ENCODE peak calls at places on chromosomes 1 and 21, in ten cellular contexts. R is transverse colon, W is mammary epithelial cell, M is PC-9, I is foreskin keratinocyte, O is ascending aorta, C is coronary artery, X is breast epithelium, Y is astrocyte, L is brain microvascular endothelial cell. E is an unnamed sample.

GRCh38 chr1:109434484-109434883 is 8.2 kb upstream of the PSMA5 start:
- DNase-seq in R (no peak), W (no peak), M (no peak), I (no peak), O (no peak), C (no peak), X (no peak), Y (no peak), L (no peak), E (no peak)

GRCh38 chr1:170097449-170097948 is 23.0 kb upstream of the KIFAP3 start:
- DNase-seq in R (no peak), W (no peak), M (no peak), I (no peak), O (no peak), C (no peak), X (no peak), Y (no peak), L (no peak), E (no peak)

GRCh38 chr21:18744840-18745239 is 341.3 kb upstream of the TMPRSS15 start:
- DNase-seq in R (no peak), W (no peak), M (no peak), I (no peak), O (no peak), C (no peak), X (no peak), Y (no peak), L (no peak), E (no peak)

GRCh38 chr1:200837931-200838571 is 34.7 kb upstream of the GPR25 start:
- DNase-seq in R (no peak), W (no peak), M (no peak), I (no peak), O (no peak), C (no peak), X (no peak), Y (peak), L (no peak), E (no peak)

GRCh38 chr1:30876451-30877204 is 31.9 kb downstream of the SDC3 start:
- DNase-seq in R (no peak), W (no peak), M (no peak), I (no peak), O (no peak), C (no peak), X (no peak), Y (no peak), L (no peak), E (no peak)

GRCh38 chr1:80731241-80731894 is 1069.4 kb upstream of the ADGRL2 start:
- DNase-seq in R (no peak), W (peak), M (no peak), I (peak), O (no peak), C (no peak), X (peak), Y (no peak), L (no peak), E (no peak)

GRCh38 chr1:64976361-64976760 is 10.0 kb upstream of the JAK1 start:
- DNase-seq in R (no peak), W (no peak), M (no peak), I (no peak), O (no peak), C (no peak), X (no peak), Y (no peak), L (no peak), E (no peak)

GRCh38 chr21:21200103-21200938 is 202.1 kb downstream of the NCAM2 start:
- DNase-seq in R (peak), W (no peak), M (peak), I (peak), O (peak), C (no peak), X (no peak), Y (peak), L (peak), E (no peak)

GRCh38 chr1:36988741-36989193 is 45.5 kb downstream of the GRIK3 start:
- DNase-seq in R (no peak), W (no peak), M (no peak), I (no peak), O (no peak), C (no peak), X (no peak), Y (no peak), L (no peak), E (no peak)

GRCh38 chr21:35346697-35347096 is 297.6 kb upstream of the RUNX1 start:
- DNase-seq in R (no peak), W (no peak), M (no peak), I (no peak), O (no peak), C (no peak), X (no peak), Y (no peak), L (no peak), E (no peak)

GRCh38 chr1:3904006-3904842 is 4.2 kb upstream of the C1orf174 start:
- DNase-seq in R (no peak), W (no peak), M (no peak), I (no peak), O (no peak), C (no peak), X (no peak), Y (no peak), L (no peak), E (no peak)

GRCh38 chr1:162873671-162874666 is 13.0 kb upstream of the CCDC190 start:
- DNase-seq in R (no peak), W (no peak), M (no peak), I (no peak), O (no peak), C (no peak), X (no peak), Y (peak), L (peak), E (no peak)

GRCh38 chr1:36383240-36383639 is 2.5 kb downstream of the STK40 start:
- DNase-seq in R (no peak), W (no peak), M (no peak), I (no peak), O (no peak), C (no peak), X (no peak), Y (no peak), L (no peak), E (no peak)

GRCh38 chr1:226644541-226645176 is 94.4 kb downstream of the ITPKB start:
- DNase-seq in R (no peak), W (no peak), M (peak), I (no peak), O (peak), C (no peak), X (no peak), Y (peak), L (no peak), E (no peak)

GRCh38 chr1:59638172-59638800 is 176.5 kb upstream of the HOOK1 start:
- DNase-seq in R (no peak), W (peak), M (no peak), I (no peak), O (no peak), C (no peak), X (no peak), Y (peak), L (peak), E (no peak)

GRCh38 chr1:30822966-30823581 is 65.5 kb upstream of the LAPTM5 start:
- DNase-seq in R (no peak), W (peak), M (peak), I (no peak), O (no peak), C (no peak), X (no peak), Y (peak), L (no peak), E (no peak)

GRCh38 chr1:190084552-190084951 is 393.1 kb downstream of the BRINP3 start:
- DNase-seq in R (no peak), W (no peak), M (no peak), I (no peak), O (no peak), C (no peak), X (no peak), Y (no peak), L (no peak), E (no peak)

GRCh38 chr1:154663656-154664055 is 55.7 kb upstream of the ADAR start:
- DNase-seq in R (no peak), W (no peak), M (no peak), I (no peak), O (no peak), C (no peak), X (no peak), Y (no peak), L (no peak), E (no peak)

GRCh38 chr1:173113015-173113741 is 62.4 kb upstream of the TNFSF18 start:
- DNase-seq in R (no peak), W (peak), M (no peak), I (peak), O (no peak), C (no peak), X (no peak), Y (peak), L (peak), E (no peak)

GRCh38 chr1:217332426-217333065 is 298.3 kb downstream of the GPATCH2 start:
- DNase-seq in R (no peak), W (no peak), M (no peak), I (peak), O (no peak), C (no peak), X (no peak), Y (no peak), L (no peak), E (no peak)

GRCh38 chr1:29254346-29254745 is 18.0 kb downstream of the PTPRU start:
- DNase-seq in R (no peak), W (no peak), M (no peak), I (no peak), O (no peak), C (no peak), X (no peak), Y (peak), L (peak), E (no peak)

GRCh38 chr1:91397605-91398004 is 7.0 kb downstream of the HFM1 start:
- DNase-seq in R (no peak), W (no peak), M (no peak), I (no peak), O (no peak), C (no peak), X (no peak), Y (no peak), L (no peak), E (no peak)

GRCh38 chr1:229836324-229836723 is 210.3 kb downstream of the URB2 start:
- DNase-seq in R (no peak), W (no peak), M (no peak), I (no peak), O (no peak), C (no peak), X (no peak), Y (no peak), L (no peak), E (no peak)

GRCh38 chr1:98557808-98558390 is 103.6 kb upstream of the SNX7 start:
- DNase-seq in R (no peak), W (no peak), M (no peak), I (no peak), O (no peak), C (no peak), X (no peak), Y (peak), L (no peak), E (no peak)

GRCh38 chr1:72846476-72846875 is 564.1 kb upstream of the NEGR1 start:
- DNase-seq in R (no peak), W (no peak), M (no peak), I (no peak), O (no peak), C (no peak), X (no peak), Y (no peak), L (no peak), E (no peak)

GRCh38 chr1:17759114-17759513 is 4.0 kb downstream of the ACTL8 start:
- DNase-seq in R (no peak), W (no peak), M (peak), I (no peak), O (no peak), C (no peak), X (no peak), Y (no peak), L (no peak), E (no peak)

GRCh38 chr1:65109515-65109914 is 38.5 kb upstream of the AK4 start:
- DNase-seq in R (no peak), W (no peak), M (no peak), I (no peak), O (no peak), C (no peak), X (no peak), Y (no peak), L (no peak), E (no peak)

GRCh38 chr1:168348146-168348709 is 67.6 kb downstream of the TBX19 start:
- DNase-seq in R (no peak), W (no peak), M (no peak), I (no peak), O (no peak), C (no peak), X (no peak), Y (no peak), L (no peak), E (no peak)

GRCh38 chr1:74534241-74534640 is 21.8 kb upstream of the LRRC53 start:
- DNase-seq in R (no peak), W (no peak), M (no peak), I (no peak), O (no peak), C (no peak), X (no peak), Y (peak), L (no peak), E (no peak)

GRCh38 chr1:53560572-53561487 is 101.6 kb downstream of the DMRTB1 start:
- DNase-seq in R (peak), W (no peak), M (no peak), I (no peak), O (peak), C (peak), X (no peak), Y (no peak), L (no peak), E (peak)

GRCh38 chr1:116310172-116310571 is 62.9 kb upstream of the ATP1A1 start:
- DNase-seq in R (no peak), W (no peak), M (no peak), I (no peak), O (no peak), C (no peak), X (no peak), Y (no peak), L (no peak), E (no peak)

GRCh38 chr1:7159116-7159781 is 374.0 kb downstream of the CAMTA1 start:
- DNase-seq in R (no peak), W (no peak), M (no peak), I (no peak), O (no peak), C (no peak), X (no peak), Y (no peak), L (no peak), E (no peak)

GRCh38 chr21:44353200-44353970 is at the start of gene TRPM2:
- DNase-seq in R (peak), W (no peak), M (no peak), I (no peak), O (no peak), C (no peak), X (no peak), Y (no peak), L (no peak), E (peak)

GRCh38 chr21:43318841-43319781 is 107.8 kb downstream of the SIK1 start:
- DNase-seq in R (peak), W (peak), M (peak), I (no peak), O (no peak), C (no peak), X (no peak), Y (peak), L (peak), E (no peak)

GRCh38 chr21:43317254-43317748 is 109.6 kb downstream of the SIK1 start:
- DNase-seq in R (no peak), W (no peak), M (no peak), I (no peak), O (no peak), C (no peak), X (no peak), Y (no peak), L (no peak), E (no peak)

GRCh38 chr21:43316156-43316845 is 110.6 kb downstream of the SIK1 start:
- DNase-seq in R (no peak), W (no peak), M (no peak), I (no peak), O (no peak), C (no peak), X (no peak), Y (no peak), L (no peak), E (no peak)

GRCh38 chr21:43318368-43318767 is 108.6 kb downstream of the SIK1 start:
- DNase-seq in R (no peak), W (no peak), M (no peak), I (no peak), O (no peak), C (no peak), X (no peak), Y (no peak), L (no peak), E (no peak)

GRCh38 chr21:43317959-43318358 is 109.0 kb downstream of the SIK1 start:
- DNase-seq in R (no peak), W (no peak), M (no peak), I (no peak), O (no peak), C (no peak), X (no peak), Y (no peak), L (no peak), E (no peak)
- TF ChIP-seq CTCF in R (no peak), W (no peak), M (no peak), I (peak), O (no peak), C (no peak), X (no peak), Y (no peak), L (peak), E (no peak)

GRCh38 chr1:42040159-42040558 is 113.1 kb upstream of the GUCA2B start:
- DNase-seq in R (no peak), W (no peak), M (peak), I (no peak), O (no peak), C (no peak), X (no peak), Y (no peak), L (no peak), E (no peak)

GRCh38 chr1:42037586-42037985 is 115.6 kb upstream of the GUCA2B start:
- DNase-seq in R (no peak), W (no peak), M (no peak), I (no peak), O (no peak), C (no peak), X (no peak), Y (no peak), L (no peak), E (no peak)

GRCh38 chr1:42038261-42038660 is 114.9 kb upstream of the GUCA2B start:
- DNase-seq in R (no peak), W (no peak), M (no peak), I (no peak), O (no peak), C (no peak), X (no peak), Y (no peak), L (no peak), E (no peak)

GRCh38 chr1:42035205-42035829 is 116.6 kb upstream of the HIVEP3 start:
- DNase-seq in R (no peak), W (peak), M (peak), I (no peak), O (peak), C (peak), X (peak), Y (peak), L (peak), E (no peak)

DNA sequence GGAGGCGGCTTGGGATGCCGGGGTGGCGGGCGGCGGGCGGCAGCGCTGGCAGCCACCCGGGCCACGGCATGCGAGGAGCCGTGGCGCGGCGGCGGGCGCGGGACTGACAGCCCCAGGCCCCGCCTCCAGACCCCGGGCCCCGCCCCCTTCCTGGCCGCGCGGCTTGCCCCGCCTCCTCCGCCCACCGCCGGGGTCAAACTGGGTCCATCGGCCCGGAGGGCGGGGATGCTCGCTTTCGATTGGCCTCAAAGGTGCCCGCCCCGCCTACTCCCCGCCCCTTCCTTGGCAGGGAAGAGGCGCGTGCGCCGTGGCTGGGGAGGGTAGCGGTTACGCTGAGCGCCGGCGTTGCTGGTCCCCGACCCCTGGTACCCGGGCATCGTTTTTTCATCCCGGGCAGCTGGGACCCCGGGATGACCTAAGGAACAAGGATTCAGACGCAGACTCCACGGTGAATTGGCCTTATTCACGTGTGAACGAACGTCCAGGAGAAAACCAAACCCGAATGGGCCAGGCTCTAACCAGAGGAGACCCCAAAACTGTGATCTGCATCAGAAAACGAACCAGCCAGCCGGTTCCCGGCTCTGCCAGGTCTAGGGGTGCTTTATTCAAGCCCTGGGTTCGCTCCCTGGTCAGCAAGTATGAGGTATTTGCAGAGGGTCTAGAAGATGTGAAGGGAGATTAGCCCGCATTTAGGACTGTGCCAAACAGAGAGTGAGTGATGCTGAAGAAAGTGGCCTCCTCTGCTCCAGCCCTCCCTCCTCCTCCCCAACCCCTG is 117.2 kb upstream of the GUCA2B start:
- DNase-seq in R (peak), W (peak), M (peak), I (peak), O (peak), C (peak), X (peak), Y (peak), L (peak), E (peak)
- H3K27ac ChIP-seq in R (peak), W (peak), M (no peak), I (no peak), O (peak), C (peak), X (peak), Y (peak), L (peak), E (no peak)

GRCh38 chr1:96845464-96845863 is 123.9 kb downstream of the PTBP2 start:
- DNase-seq in R (peak), W (peak), M (no peak), I (no peak), O (no peak), C (no peak), X (no peak), Y (no peak), L (peak), E (no peak)

GRCh38 chr1:96843601-96844000 is 122.0 kb downstream of the PTBP2 start:
- DNase-seq in R (no peak), W (no peak), M (no peak), I (no peak), O (no peak), C (no peak), X (no peak), Y (no peak), L (no peak), E (no peak)

GRCh38 chr1:96840396-96840795 is 118.8 kb downstream of the PTBP2 start:
- DNase-seq in R (no peak), W (no peak), M (no peak), I (no peak), O (no peak), C (no peak), X (no peak), Y (no peak), L (no peak), E (no peak)

GRCh38 chr1:96843196-96843595 is 121.6 kb downstream of the PTBP2 start:
- DNase-seq in R (no peak), W (no peak), M (no peak), I (no peak), O (no peak), C (no peak), X (no peak), Y (peak), L (peak), E (no peak)

GRCh38 chr1:96842215-96842614 is 120.6 kb downstream of the PTBP2 start:
- DNase-seq in R (no peak), W (no peak), M (no peak), I (no peak), O (no peak), C (no peak), X (no peak), Y (no peak), L (no peak), E (no peak)
- TF ChIP-seq CTCF in R (no peak), W (peak), M (peak), I (peak), O (no peak), C (no peak), X (no peak), Y (no peak), L (peak), E (no peak)

GRCh38 chr1:115088115-115088794 is 1.0 kb downstream of the TSPAN2 start:
- DNase-seq in R (no peak), W (no peak), M (no peak), I (no peak), O (no peak), C (no peak), X (no peak), Y (no peak), L (no peak), E (no peak)
- H3K27ac ChIP-seq in R (peak), W (no peak), M (no peak), I (no peak), O (peak), C (peak), X (no peak), Y (no peak), L (no peak), E (no peak)

DNA sequence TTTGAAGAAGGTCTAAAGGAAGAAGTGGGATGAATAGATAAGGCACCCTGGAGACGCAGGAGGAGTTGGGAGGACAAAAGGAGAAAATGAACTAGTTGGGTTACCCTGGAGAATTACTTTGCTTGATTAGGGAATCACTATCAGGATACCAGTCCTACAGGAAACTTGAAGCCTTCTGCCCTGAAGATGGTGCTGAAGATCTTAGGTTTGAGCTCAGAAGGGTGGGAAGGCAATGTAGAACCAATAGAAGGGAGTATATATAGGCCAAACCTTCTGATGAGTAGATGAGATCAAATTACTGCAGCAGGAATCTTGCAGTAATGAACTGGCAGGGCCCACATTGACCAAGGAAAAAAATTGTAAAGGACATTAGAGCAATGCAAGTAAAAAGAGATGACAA is 116.4 kb upstream of the CACYBP start:
- DNase-seq in R (no peak), W (peak), M (peak), I (no peak), O (no peak), C (no peak), X (no peak), Y (peak), L (peak), E (no peak)
- TF ChIP-seq CTCF in R (no peak), W (no peak), M (peak), I (peak), O (no peak), C (no peak), X (no peak), Y (no peak), L (peak), E (no peak)